ENCODE peak calls at places on chromosomes 13 and 19, in eight cellular contexts. Z, Y, P, T, H, K, X and D are unnamed samples.

GRCh38 chr13:29865934-29866333 is 15.5 kb upstream of the UBL3 start:
- DNase-seq in Z (no peak), H (no peak), P (no peak), Y (no peak), K (no peak), T (no peak), X (no peak), D (no peak)

GRCh38 chr19:40718774-40719391 is 2.0 kb downstream of the ITPKC start:
- DNase-seq in T (no peak), K (no peak), P (peak), Z (peak), Y (peak), X (peak), H (peak), D (peak)

GRCh38 chr13:109844396-109844795 is 58.0 kb upstream of the IRS2 start:
- DNase-seq in H (no peak), X (peak), T (no peak), P (no peak), Y (peak), K (no peak), Z (no peak), D (no peak)

GRCh38 chr19:44623080-44623479 is 9.7 kb downstream of the IGSF23 start:
- DNase-seq in T (no peak), X (peak), P (no peak), Y (peak), K (no peak), H (no peak), Z (no peak), D (no peak)

GRCh38 chr13:76711515-76712182 is 174.6 kb downstream of the KCTD12 start:
- DNase-seq in T (no peak), Y (peak), H (peak), K (no peak), X (peak), Z (no peak), P (peak), D (no peak)

GRCh38 chr13:79654520-79654919 is 173.6 kb downstream of the NDFIP2 start:
- DNase-seq in Y (no peak), K (no peak), Z (no peak), P (no peak), H (no peak), T (no peak), X (no peak), D (no peak)

GRCh38 chr13:111395511-111396393 is 75.3 kb downstream of the TEX29 start:
- DNase-seq in X (no peak), Z (no peak), Y (no peak), H (no peak), T (no peak), K (no peak), P (no peak), D (no peak)

GRCh38 chr19:2331601-2332246 is 3.2 kb downstream of the SPPL2B start:
- DNase-seq in X (no peak), Z (no peak), T (no peak), Y (no peak), P (no peak), K (no peak), H (no peak), D (peak)

GRCh38 chr19:4390862-4391693 is 9.3 kb downstream of the SH3GL1 start:
- DNase-seq in K (no peak), P (no peak), H (no peak), T (no peak), X (no peak), Z (no peak), Y (no peak), D (no peak)

GRCh38 chr13:26280822-26281221 is 26.9 kb downstream of the CDK8 start:
- DNase-seq in H (no peak), Y (no peak), Z (no peak), T (no peak), P (no peak), X (no peak), K (no peak), D (no peak)

GRCh38 chr19:49150106-49150943 is 4.9 kb downstream of the HRC start:
- DNase-seq in H (peak), P (peak), X (peak), T (peak), Y (peak), Z (peak), K (peak), D (peak)

GRCh38 chr19:15532779-15533521 is 24.6 kb downstream of the CYP4F22 start:
- DNase-seq in X (peak), P (no peak), H (no peak), Z (no peak), K (no peak), Y (no peak), T (no peak), D (no peak)